ENCODE peak calls at places on chromosome 4, in four cellular contexts. H, K, Y and V are unnamed samples.

GRCh38 chr4:89077806-89078205 is 20.8 kb upstream of the FAM13A start:
- DNase-seq in H (no peak), K (no peak), Y (no peak), V (no peak)

GRCh38 chr4:174118171-174118570 is 165.3 kb downstream of the FBXO8 start:
- DNase-seq in H (peak), K (no peak), Y (peak), V (no peak)

GRCh38 chr4:56976878-56977320 is 507 bp downstream of the NOA1 start:
- DNase-seq in H (peak), K (no peak), Y (peak), V (peak)

GRCh38 chr4:59994118-59994517 is 1206.0 kb upstream of the ADGRL3 start:
- DNase-seq in H (no peak), K (no peak), Y (no peak), V (peak)

GRCh38 chr4:38071801-38072567 is 111.8 kb downstream of the PTTG2 start:
- DNase-seq in H (no peak), K (no peak), Y (no peak), V (no peak)

GRCh38 chr4:121785479-121785878 is 15.6 kb upstream of the EXOSC9 start:
- DNase-seq in H (no peak), K (no peak), Y (no peak), V (no peak)

GRCh38 chr4:38046735-38047487 is 86.7 kb downstream of the PTTG2 start:
- DNase-seq in H (peak), K (no peak), Y (no peak), V (no peak)

GRCh38 chr4:151541438-151542071 is 132.6 kb downstream of the FHIP1A start:
- DNase-seq in H (no peak), K (no peak), Y (peak), V (no peak)

GRCh38 chr4:121669163-121669550 is 27.6 kb downstream of the ANXA5 start:
- DNase-seq in H (no peak), K (no peak), Y (no peak), V (no peak)

GRCh38 chr4:48133668-48134444 is at the start of gene TXK:
- DNase-seq in H (no peak), K (no peak), Y (no peak), V (no peak)

GRCh38 chr4:168744021-168744420 is 247.2 kb downstream of the PALLD start:
- DNase-seq in H (no peak), K (no peak), Y (no peak), V (no peak)

GRCh38 chr4:98566491-98567008 is 91.9 kb downstream of the TSPAN5 start:
- DNase-seq in H (no peak), K (no peak), Y (no peak), V (no peak)

GRCh38 chr4:146401274-146401673 is 120.5 kb downstream of the SLC10A7 start:
- DNase-seq in H (no peak), K (no peak), Y (no peak), V (no peak)

GRCh38 chr4:124025423-124025822 is 628.8 kb downstream of the SPRY1 start:
- DNase-seq in H (no peak), K (no peak), Y (no peak), V (no peak)

GRCh38 chr4:99723555-99724450 is 66.2 kb upstream of the C4orf54 start:
- DNase-seq in H (peak), K (no peak), Y (peak), V (no peak)

GRCh38 chr4:88522702-88523324 is 763 bp downstream of the PYURF start:
- DNase-seq in H (peak), K (no peak), Y (peak), V (no peak)

GRCh38 chr4:114649908-114650307 is 51.3 kb downstream of the UGT8 start:
- DNase-seq in H (no peak), K (no peak), Y (no peak), V (no peak)

GRCh38 chr4:42643685-42644084 is 13.2 kb downstream of the ATP8A1 start:
- DNase-seq in H (no peak), K (peak), Y (no peak), V (no peak)

GRCh38 chr4:127071443-127071842 is 561.3 kb upstream of the INTU start:
- DNase-seq in H (no peak), K (no peak), Y (no peak), V (no peak)

GRCh38 chr4:114208747-114209146 is 229.3 kb upstream of the ARSJ start:
- DNase-seq in H (no peak), K (no peak), Y (no peak), V (no peak)

GRCh38 chr4:1307951-1308735 is 18.5 kb downstream of the MAEA start:
- DNase-seq in H (no peak), K (no peak), Y (no peak), V (no peak)
- TF ChIP-seq RAD21 in H (no peak), K (no peak), Y (no peak), V (no peak)

GRCh38 chr4:8461616-8462015 is 21.0 kb downstream of the TRMT44 start:
- DNase-seq in H (no peak), K (no peak), Y (no peak), V (no peak)
- TF ChIP-seq NRF1 in H (no peak), K (no peak), Y (no peak), V (no peak)

GRCh38 chr4:110902500-110902899 is 279.6 kb upstream of the PITX2 start:
- DNase-seq in H (no peak), K (no peak), Y (no peak), V (no peak)
- TF ChIP-seq RAD21 in H (no peak), K (no peak), Y (no peak), V (no peak)

GRCh38 chr4:1368421-1369090 is 21.5 kb downstream of the UVSSA start:
- DNase-seq in H (no peak), K (no peak), Y (peak), V (no peak)
- TF ChIP-seq NRF1 in H (no peak), K (no peak), Y (no peak), V (no peak)

DNA sequence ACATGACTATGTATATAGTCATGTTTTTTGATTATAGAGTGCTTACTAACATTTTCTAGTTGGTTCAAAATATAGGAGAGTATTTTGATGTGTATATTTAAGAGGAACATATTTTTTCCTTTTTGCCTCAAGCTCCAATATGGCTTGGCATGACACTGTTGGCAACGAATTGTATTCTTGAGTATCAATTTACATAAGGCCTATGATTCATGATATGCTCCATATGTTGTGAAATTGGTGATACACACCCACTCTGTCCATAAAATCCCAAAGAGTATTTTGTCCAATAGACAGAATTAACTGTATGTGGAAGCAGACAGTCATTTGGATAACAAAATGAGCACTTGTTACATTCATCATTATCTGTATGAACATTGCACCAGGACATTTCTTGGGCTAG is 55.6 kb downstream of the BTC start:
- DNase-seq in H (no peak), K (no peak), Y (no peak), V (no peak)
- TF ChIP-seq RAD21 in H (no peak), K (no peak), Y (no peak), V (no peak)